ENCODE peak calls at places on chromosomes 12 and 14, in five cellular contexts. D is ascending aorta; E is NCI-H524; C is thyroid gland; A is activated CD4-positive, CD25-positive, alpha-beta regulatory T cell. B is an unnamed sample.

GRCh38 chr12:109777544-109777943 is 55.7 kb downstream of the TRPV4 start:
- DNase-seq in E (peak), A (no peak), D (no peak), C (no peak), B (peak)

GRCh38 chr12:53122961-53123468 is 19.7 kb downstream of the SOAT2 start:
- DNase-seq in A (no peak), C (no peak), D (no peak), E (no peak), B (no peak)

GRCh38 chr12:111313833-111314259 is 55.0 kb downstream of the PHETA1 start:
- DNase-seq in C (peak), D (peak), A (peak), E (peak), B (peak)

GRCh38 chr12:14514154-14514842 is 53.4 kb downstream of the PLBD1 start:
- DNase-seq in E (peak), C (peak), D (no peak), A (no peak), B (peak)

GRCh38 chr14:77186911-77187648 is 5.5 kb downstream of the TMEM63C start:
- DNase-seq in D (no peak), C (peak), E (peak), A (no peak), B (no peak)

GRCh38 chr12:90027889-90028570 is 319.4 kb upstream of the ATP2B1 start:
- DNase-seq in E (no peak), D (no peak), C (no peak), A (no peak), B (no peak)

GRCh38 chr14:74739293-74740030 is 23.7 kb upstream of the YLPM1 start:
- DNase-seq in A (no peak), C (no peak), E (no peak), D (no peak), B (no peak)

GRCh38 chr12:32083489-32083888 is 23.2 kb upstream of the BICD1 start:
- DNase-seq in A (no peak), D (no peak), C (no peak), E (no peak), B (no peak)